ENCODE peak calls at places on chromosomes 6 and 20, in seven cellular contexts. T, Y, V, G, M, O and I are unnamed samples.

GRCh38 chr6:150373260-150373701 is 4.5 kb downstream of the IYD start:
- DNase-seq in T (no peak), Y (peak; percentile 40), V (no peak), G (no peak), M (no peak), O (no peak), I (no peak)

GRCh38 chr20:61328906-61329558 is 77.0 kb downstream of the CDH4 start:
- DNase-seq in T (no peak), Y (no peak), V (no peak), G (no peak), M (no peak), O (no peak), I (peak; percentile 72)

GRCh38 chr6:116779569-116780164 is 14.1 kb upstream of the FAM162B start:
- DNase-seq in T (peak; percentile 2), Y (peak; percentile 59), V (no peak), G (no peak), M (no peak), O (peak; percentile 9), I (no peak)

GRCh38 chr6:52399511-52400315 is 20.4 kb upstream of the EFHC1 start:
- DNase-seq in T (peak; percentile 45), Y (peak; percentile 66), V (peak; percentile 25), G (peak; percentile 35), M (peak; percentile 30), O (peak; percentile 27), I (peak; percentile 69)

GRCh38 chr6:100454571-100455229 is 10.0 kb downstream of the SIM1 start:
- DNase-seq in T (no peak), Y (peak; percentile 51), V (no peak), G (no peak), M (no peak), O (no peak), I (no peak)

GRCh38 chr6:85458782-85459181 is 8.9 kb downstream of the NT5E start:
- DNase-seq in T (no peak), Y (peak; percentile 59), V (no peak), G (no peak), M (no peak), O (no peak), I (no peak)

GRCh38 chr6:89433637-89434499 is 916 bp downstream of the ANKRD6 start:
- DNase-seq in T (peak; percentile 30), Y (no peak), V (no peak), G (peak; percentile 47), M (peak; percentile 10), O (peak; percentile 55), I (peak; percentile 53)

GRCh38 chr6:43231735-43232450 is 2.6 kb upstream of the DNPH1 start:
- DNase-seq in T (no peak), Y (no peak), V (no peak), G (no peak), M (no peak), O (no peak), I (no peak)

GRCh38 chr6:113276631-113277030 is 580.5 kb upstream of the MARCKS start:
- DNase-seq in T (no peak), Y (no peak), V (no peak), G (no peak), M (no peak), O (no peak), I (no peak)

GRCh38 chr20:62362590-62362940 is 4.5 kb downstream of the LAMA5 start:
- DNase-seq in T (no peak), Y (no peak), V (no peak), G (no peak), M (no peak), O (no peak), I (no peak)

GRCh38 chr6:164410017-164410416 is 899.4 kb downstream of the C6orf118 start:
- DNase-seq in T (no peak), Y (no peak), V (no peak), G (no peak), M (no peak), O (no peak), I (no peak)

GRCh38 chr6:80356545-80356944 is 250.1 kb downstream of the BCKDHB start:
- DNase-seq in T (no peak), Y (no peak), V (no peak), G (no peak), M (no peak), O (no peak), I (no peak)

GRCh38 chr6:113854531-113855499 is 2.3 kb upstream of the MARCKS start:
- DNase-seq in T (peak; percentile 72), Y (peak; percentile 80), V (no peak), G (peak; percentile 42), M (peak; percentile 82), O (peak; percentile 90), I (peak; percentile 86)

GRCh38 chr6:54710430-54710829 is 136.1 kb upstream of the FAM83B start:
- DNase-seq in T (peak; percentile 11), Y (no peak), V (no peak), G (no peak), M (no peak), O (no peak), I (no peak)

GRCh38 chr6:30312266-30312665 is 14.5 kb upstream of the TRIM39 start:
- DNase-seq in T (no peak), Y (no peak), V (no peak), G (no peak), M (no peak), O (no peak), I (no peak)

GRCh38 chr6:6008648-6009421 is 2.1 kb upstream of the NRN1 start:
- DNase-seq in T (peak; percentile 83), Y (peak; percentile 66), V (no peak), G (peak; percentile 66), M (peak; percentile 76), O (peak; percentile 88), I (peak; percentile 65)

GRCh38 chr20:435558-435957 is 26.8 kb downstream of the TBC1D20 start:
- DNase-seq in T (no peak), Y (no peak), V (no peak), G (no peak), M (no peak), O (no peak), I (no peak)

GRCh38 chr20:48709292-48709691 is 118.5 kb downstream of the PREX1 start:
- DNase-seq in T (no peak), Y (no peak), V (no peak), G (no peak), M (no peak), O (no peak), I (no peak)

GRCh38 chr6:133895573-133896343 is 6.8 kb downstream of the TCF21 start:
- DNase-seq in T (peak; percentile 22), Y (peak; percentile 47), V (no peak), G (no peak), M (peak; percentile 43), O (peak; percentile 54), I (peak; percentile 15)

GRCh38 chr6:53417141-53417540 is 68.4 kb upstream of the ELOVL5 start:
- DNase-seq in T (no peak), Y (no peak), V (no peak), G (no peak), M (no peak), O (no peak), I (no peak)
- TF ChIP-seq CTCF in T (no peak), Y (peak; percentile 7), V (no peak), G (no peak), M (no peak), O (no peak), I (no peak)

DNA sequence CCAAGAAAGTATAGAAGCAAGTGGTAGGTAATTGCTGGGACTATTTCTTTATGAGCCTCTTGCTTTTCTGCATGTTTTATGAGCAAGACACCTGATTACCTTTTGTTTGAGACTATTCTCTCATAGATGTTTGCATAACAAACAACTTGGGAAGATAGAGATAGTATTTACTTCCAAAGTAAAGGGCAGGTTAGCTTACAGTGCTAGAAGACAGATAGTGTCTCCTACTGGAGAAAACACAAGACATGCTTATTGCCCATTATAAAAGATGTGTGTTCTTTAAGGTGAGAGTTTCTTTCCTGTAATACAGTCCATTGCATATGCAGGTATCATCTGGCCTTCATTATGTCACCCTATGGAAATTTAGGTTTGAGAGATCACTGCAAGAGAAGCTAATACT is 174.2 kb upstream of the FUT9 start:
- DNase-seq in T (no peak), Y (no peak), V (no peak), G (no peak), M (no peak), O (no peak), I (no peak)
- TF ChIP-seq CTCF in T (no peak), Y (no peak), V (no peak), G (no peak), M (no peak), O (no peak), I (no peak)

GRCh38 chr6:64230530-64230929 is 594.9 kb downstream of the PHF3 start:
- DNase-seq in T (no peak), Y (no peak), V (no peak), G (no peak), M (no peak), O (no peak), I (no peak)
- TF ChIP-seq CTCF in T (no peak), Y (no peak), V (no peak), G (no peak), M (no peak), O (no peak), I (no peak)

DNA sequence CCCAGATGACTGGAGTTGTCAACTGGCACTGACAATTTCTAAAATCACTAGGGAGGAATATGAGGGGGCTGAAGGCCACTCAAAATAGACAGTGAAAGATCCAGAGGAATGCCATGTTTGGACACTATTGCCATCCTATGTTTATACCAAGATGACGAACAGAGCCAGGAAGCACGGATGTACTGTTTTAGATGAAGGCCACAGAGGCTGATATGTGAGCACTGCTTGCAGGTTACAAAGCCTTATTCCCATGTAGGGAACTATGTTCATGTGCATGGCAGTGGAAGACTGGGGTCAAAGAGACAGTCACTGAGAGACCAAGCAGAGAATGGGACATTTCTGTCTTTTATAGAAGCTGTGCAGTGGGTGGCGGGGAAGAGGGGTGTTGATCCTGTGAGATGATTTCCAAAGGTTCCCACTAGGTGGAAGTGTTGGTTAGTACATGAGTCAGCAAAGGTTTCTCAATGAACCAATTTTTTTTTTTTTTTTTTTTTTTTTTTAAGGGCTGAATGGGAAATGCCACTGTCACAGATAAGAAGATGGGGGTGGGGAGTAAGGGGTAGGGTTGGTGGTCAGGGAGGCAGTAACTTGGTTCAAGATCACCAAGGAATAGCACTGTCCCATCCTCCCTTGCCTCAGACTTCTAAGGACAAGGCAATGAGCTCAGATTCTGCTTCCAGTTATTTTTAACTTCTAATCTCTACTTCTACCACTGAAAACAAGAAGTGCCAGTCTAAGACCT is 46.7 kb upstream of the MOCS1 start:
- DNase-seq in T (peak; percentile 48), Y (peak; percentile 40), V (no peak), G (peak; percentile 31), M (peak; percentile 47), O (peak; percentile 34), I (no peak)
- TF ChIP-seq CTCF in T (no peak), Y (peak; percentile 48), V (no peak), G (peak; percentile 17), M (peak; percentile 64), O (peak; percentile 56), I (no peak)

DNA sequence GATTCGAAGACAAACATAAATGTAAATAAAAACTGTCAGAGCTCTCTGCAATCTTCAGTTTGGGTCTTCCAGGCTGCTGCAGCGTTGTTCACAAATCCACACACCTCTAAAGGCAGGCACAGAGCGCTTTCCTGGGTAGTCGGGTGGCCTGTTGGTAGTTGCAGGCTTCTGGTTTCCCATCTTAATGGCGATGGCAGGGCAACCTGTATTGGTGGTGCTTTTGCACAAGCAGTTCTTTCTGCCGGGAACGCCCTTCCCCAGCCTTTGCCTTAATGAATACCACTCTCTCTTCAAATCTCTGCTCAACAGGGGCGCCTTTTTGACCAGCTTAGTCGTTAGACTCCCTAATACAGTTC is 723 bp upstream of the IFT52 start:
- DNase-seq in T (peak; percentile 29), Y (no peak), V (no peak), G (peak; percentile 20), M (peak; percentile 10), O (peak; percentile 10), I (peak; percentile 45)
- TF ChIP-seq CTCF in T (no peak), Y (no peak), V (no peak), G (no peak), M (no peak), O (no peak), I (no peak)

GRCh38 chr20:54272901-54273488 is 65.1 kb downstream of the PFDN4 start:
- DNase-seq in T (no peak), Y (no peak), V (no peak), G (no peak), M (no peak), O (no peak), I (no peak)
- TF ChIP-seq CTCF in T (no peak), Y (no peak), V (no peak), G (no peak), M (no peak), O (no peak), I (no peak)